ENCODE peak calls at places on chromosomes 7 and 10, in nine cellular contexts. F is colonic mucosa, Y is adipocyte, U is iPS DF 6.9, Z is small intestine, J is left ventricle myocardium inferior, R is cardiac muscle cell, A is SK-N-SH, L is transverse colon. B is an unnamed sample.

GRCh38 chr7:159197066-159197975 is 52.7 kb upstream of the VIPR2 start:
- DNase-seq in F (peak; percentile 43), Y (no peak), U (no peak), Z (peak; percentile 18), J (no peak), R (no peak), A (no peak), L (peak; percentile 11), B (no peak)

GRCh38 chr7:100890640-100891521 is 1.4 kb upstream of the UFSP1 start:
- DNase-seq in F (no peak), Y (peak; percentile 18), U (no peak), Z (no peak), J (peak; percentile 22), R (peak; percentile 30), A (no peak), L (no peak), B (no peak)

GRCh38 chr10:11018830-11019692 is 1.4 kb downstream of the CELF2 start:
- DNase-seq in F (no peak), Y (no peak), U (no peak), Z (no peak), J (no peak), R (no peak), A (no peak), L (no peak), B (no peak)

GRCh38 chr10:104577171-104577570 is 63.9 kb upstream of the SORCS3 start:
- DNase-seq in F (no peak), Y (no peak), U (no peak), Z (no peak), J (no peak), R (no peak), A (no peak), L (no peak), B (no peak)

GRCh38 chr10:75972494-75973276 is 541.3 kb downstream of the LRMDA start:
- DNase-seq in F (no peak), Y (peak; percentile 57), U (no peak), Z (no peak), J (no peak), R (peak; percentile 87), A (peak; percentile 19), L (no peak), B (no peak)

GRCh38 chr7:27899601-27900000 is 159.6 kb downstream of the TAX1BP1 start:
- DNase-seq in F (no peak), Y (no peak), U (no peak), Z (no peak), J (no peak), R (no peak), A (no peak), L (no peak), B (no peak)

GRCh38 chr7:104894998-104895850 is 118.8 kb upstream of the KMT2E start:
- DNase-seq in F (no peak), Y (no peak), U (no peak), Z (peak; percentile 50), J (no peak), R (no peak), A (no peak), L (no peak), B (no peak)

GRCh38 chr7:70063796-70064423 is 465.6 kb downstream of the AUTS2 start:
- DNase-seq in F (no peak), Y (no peak), U (no peak), Z (no peak), J (no peak), R (no peak), A (no peak), L (no peak), B (no peak)

GRCh38 chr7:71753236-71753635 is 621.3 kb downstream of the GALNT17 start:
- DNase-seq in F (no peak), Y (no peak), U (no peak), Z (no peak), J (no peak), R (no peak), A (no peak), L (no peak), B (no peak)

GRCh38 chr7:47651355-47652317 is 69.7 kb upstream of the TNS3 start:
- DNase-seq in F (no peak), Y (peak; percentile 91), U (no peak), Z (no peak), J (no peak), R (peak; percentile 97), A (no peak), L (no peak), B (no peak)
- H3K4me1 ChIP-seq in F (no peaks in the 10 kb centered on the region), Y (peaks cover 58% of the 10 kb centered on the region), U (peaks cover 2% of the 10 kb centered on the region), Z (no peaks in the 10 kb centered on the region), J (peaks cover 13% of the 10 kb centered on the region), R (peaks cover 8% of the 10 kb centered on the region), A (peaks cover 25% of the 10 kb centered on the region), L (no peaks in the 10 kb centered on the region), B (no peaks in the 10 kb centered on the region)

DNA sequence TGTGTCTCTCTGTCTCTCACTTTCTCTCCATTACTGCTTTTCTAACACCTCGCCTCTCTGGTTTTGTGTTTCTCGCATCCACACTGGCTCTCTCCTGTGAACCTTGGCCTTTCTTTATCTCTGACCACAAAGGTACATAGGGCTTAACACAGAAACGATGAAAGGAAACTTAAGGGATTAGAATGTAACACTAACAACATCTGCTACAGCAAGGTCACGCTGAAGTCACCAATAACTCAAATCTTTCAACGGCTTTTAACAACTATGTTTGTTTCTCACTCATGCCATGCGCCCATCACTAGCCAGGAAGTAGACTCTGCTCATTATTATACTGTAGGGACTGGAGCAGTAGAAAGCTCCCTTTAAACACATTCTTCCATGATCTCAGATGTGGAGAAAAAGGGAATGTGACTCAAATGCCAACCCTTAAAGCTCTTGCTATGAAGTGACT is 9.3 kb upstream of the OR6V1 start:
- DNase-seq in F (no peak), Y (peak; percentile 44), U (no peak), Z (peak; percentile 90), J (no peak), R (no peak), A (no peak), L (no peak), B (no peak)
- H3K4me1 ChIP-seq in F (no peaks in the 10 kb centered on the region), Y (peaks cover 15% of the 10 kb centered on the region), U (no peaks in the 10 kb centered on the region), Z (peaks cover 6% of the 10 kb centered on the region), J (peaks cover 8% of the 10 kb centered on the region), R (no peaks in the 10 kb centered on the region), A (peaks cover 5% of the 10 kb centered on the region), L (no peaks in the 10 kb centered on the region), B (no peaks in the 10 kb centered on the region)

GRCh38 chr7:43648725-43649406 is 66.0 kb downstream of the STK17A start:
- DNase-seq in F (peak; percentile 48), Y (peak; percentile 70), U (no peak), Z (peak; percentile 70), J (no peak), R (peak; percentile 74), A (no peak), L (peak; percentile 68), B (peak; percentile 68)

GRCh38 chr7:43647314-43647691 is 64.4 kb downstream of the STK17A start:
- DNase-seq in F (no peak), Y (peak; percentile 73), U (no peak), Z (no peak), J (no peak), R (peak; percentile 86), A (no peak), L (no peak), B (no peak)

GRCh38 chr7:43645699-43646226 is 62.9 kb downstream of the STK17A start:
- DNase-seq in F (no peak), Y (no peak), U (no peak), Z (no peak), J (no peak), R (no peak), A (no peak), L (no peak), B (no peak)

GRCh38 chr7:43647772-43648643 is 65.1 kb downstream of the STK17A start:
- DNase-seq in F (peak; percentile 66), Y (peak; percentile 99), U (no peak), Z (no peak), J (peak; percentile 41), R (peak; percentile 97), A (peak; percentile 59), L (peak; percentile 59), B (no peak)

DNA sequence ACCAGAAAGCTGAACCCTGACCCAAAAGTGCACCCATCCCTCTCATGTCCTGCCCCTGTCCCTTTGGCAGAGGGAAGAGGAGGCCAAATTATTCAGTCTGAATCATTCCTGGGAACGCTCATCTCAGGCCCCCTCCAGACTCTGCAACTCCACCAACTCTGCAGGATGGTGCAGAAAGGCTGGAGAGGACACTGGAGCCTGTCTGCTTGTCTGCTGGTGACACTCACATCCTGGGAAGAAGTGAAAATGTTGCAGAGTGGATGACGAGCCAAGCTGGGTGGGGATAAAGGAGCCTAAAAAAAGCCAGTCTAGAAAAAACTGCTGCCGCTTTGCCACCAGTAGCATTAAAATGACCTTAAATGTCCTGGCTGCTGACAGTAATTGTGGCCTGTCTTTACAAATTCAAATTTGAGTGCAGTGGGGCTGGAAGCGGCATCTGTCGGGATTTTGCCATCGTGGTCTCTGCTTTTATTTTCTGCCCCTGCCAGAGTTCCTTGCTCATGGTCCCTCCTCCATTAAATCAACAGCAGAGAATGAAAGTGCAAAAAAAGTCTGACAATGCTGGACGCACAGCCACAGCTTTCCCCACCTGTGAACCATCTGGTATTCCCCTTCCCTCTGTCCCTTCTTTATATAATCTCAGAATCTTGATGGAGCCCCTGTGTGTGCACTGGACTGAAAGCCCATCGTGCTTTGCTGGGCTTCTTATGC is 63.9 kb downstream of the STK17A start:
- DNase-seq in F (no peak), Y (peak; percentile 37), U (no peak), Z (no peak), J (no peak), R (peak; percentile 19), A (peak; percentile 57), L (no peak), B (no peak)
- H3K4me1 ChIP-seq in F (peaks cover 5% of the 10 kb centered on the region), Y (peaks cover 54% of the 10 kb centered on the region), U (peaks cover 11% of the 10 kb centered on the region), Z (no peaks in the 10 kb centered on the region), J (peaks cover 77% of the 10 kb centered on the region), R (peaks cover 23% of the 10 kb centered on the region), A (peaks cover 61% of the 10 kb centered on the region), L (peaks cover 28% of the 10 kb centered on the region), B (peaks cover 20% of the 10 kb centered on the region)

GRCh38 chr10:74921744-74922143 is 95.3 kb downstream of the KAT6B start:
- DNase-seq in F (no peak), Y (no peak), U (no peak), Z (no peak), J (no peak), R (no peak), A (peak; percentile 36), L (no peak), B (no peak)

GRCh38 chr10:74916283-74916682 is 89.9 kb downstream of the KAT6B start:
- DNase-seq in F (no peak), Y (peak; percentile 31), U (no peak), Z (no peak), J (no peak), R (no peak), A (no peak), L (no peak), B (no peak)

GRCh38 chr10:74922921-74923320 is 96.5 kb downstream of the KAT6B start:
- DNase-seq in F (no peak), Y (peak; percentile 32), U (no peak), Z (peak; percentile 59), J (no peak), R (no peak), A (no peak), L (no peak), B (no peak)

GRCh38 chr10:74917481-74918077 is 91.2 kb downstream of the KAT6B start:
- DNase-seq in F (no peak), Y (peak; percentile 55), U (no peak), Z (peak; percentile 33), J (no peak), R (peak; percentile 66), A (no peak), L (no peak), B (no peak)

DNA sequence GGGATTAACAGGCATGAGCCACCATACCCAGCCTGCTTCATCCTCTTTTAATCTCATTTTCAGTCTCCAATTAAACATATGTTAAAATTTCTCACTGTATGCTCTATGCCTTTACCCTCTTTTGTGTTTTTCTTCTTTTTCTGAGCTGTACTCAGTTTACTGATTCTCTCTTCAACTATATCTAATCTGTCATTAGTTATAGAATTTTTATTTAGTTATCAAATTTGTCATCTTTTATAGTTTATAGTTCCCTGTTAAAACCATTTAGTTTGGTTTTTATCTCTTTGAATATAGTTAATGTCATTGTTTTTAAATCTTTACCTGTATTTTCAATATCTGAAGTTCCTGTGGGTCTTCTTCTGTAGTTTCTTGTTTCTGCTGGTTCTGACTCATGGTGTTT is 93.3 kb downstream of the KAT6B start:
- DNase-seq in F (no peak), Y (no peak), U (no peak), Z (no peak), J (no peak), R (no peak), A (no peak), L (no peak), B (no peak)
- H3K4me1 ChIP-seq in F (no peaks in the 10 kb centered on the region), Y (peaks cover 43% of the 10 kb centered on the region), U (peaks cover 3% of the 10 kb centered on the region), Z (peaks cover 15% of the 10 kb centered on the region), J (peaks cover 54% of the 10 kb centered on the region), R (peaks cover 29% of the 10 kb centered on the region), A (peaks cover 35% of the 10 kb centered on the region), L (peaks cover 8% of the 10 kb centered on the region), B (peaks cover 10% of the 10 kb centered on the region)